ENCODE peak calls at places on chromosomes 6 and 20, in four cellular contexts. E is tibial artery, L is heart left ventricle, J is left ventricle myocardium inferior. G is an unnamed sample.

GRCh38 chr6:136371117-136371696 is 81.6 kb upstream of the BCLAF1 start:
- DNase-seq in L (no peak), E (no peak), J (no peak), G (no peak)

GRCh38 chr20:4607287-4607713 is 114.4 kb upstream of the PRND start:
- DNase-seq in E (no peak), L (no peak), J (no peak), G (peak; percentile 64)

GRCh38 chr6:45212976-45213375 is 115.2 kb upstream of the RUNX2 start:
- DNase-seq in L (no peak), J (no peak), E (no peak), G (no peak)

GRCh38 chr20:23205656-23206055 is 119.5 kb upstream of the CD93 start:
- DNase-seq in J (peak; percentile 79), L (peak; percentile 88), E (peak; percentile 87), G (peak; percentile 85)

GRCh38 chr6:42471714-42472113 is 20.0 kb upstream of the TRERF1 start:
- DNase-seq in E (no peak), J (no peak), L (no peak), G (no peak)

GRCh38 chr6:147016440-147016839 is 187.8 kb upstream of the STXBP5 start:
- DNase-seq in E (no peak), J (no peak), L (no peak), G (no peak)

GRCh38 chr6:138909511-138909910 is 78.5 kb downstream of the REPS1 start:
- DNase-seq in L (no peak), E (no peak), J (no peak), G (no peak)

GRCh38 chr20:25273541-25274358 is 25.9 kb downstream of the PYGB start:
- DNase-seq in J (peak; percentile 23), E (peak; percentile 65), L (peak; percentile 39), G (peak; percentile 3)

GRCh38 chr6:159837511-159837910 is 37.4 kb downstream of the PNLDC1 start:
- DNase-seq in L (no peak), E (peak; percentile 49), J (no peak), G (no peak)

GRCh38 chr6:129667621-129668020 is 42.4 kb downstream of the ARHGAP18 start:
- DNase-seq in J (no peak), L (no peak), E (no peak), G (no peak)

GRCh38 chr20:47546184-47547033 is 44.7 kb downstream of the NCOA3 start:
- DNase-seq in E (no peak), L (peak; percentile 16), J (no peak), G (no peak)

GRCh38 chr6:145822432-145822831 is 7.8 kb upstream of the FBXO30 start:
- DNase-seq in E (no peak), L (no peak), J (no peak), G (no peak)

GRCh38 chr6:96554559-96554958 is 8.4 kb upstream of the FHL5 start:
- DNase-seq in J (no peak), E (no peak), L (no peak), G (no peak)
- H3K36me3 ChIP-seq in J (peaks cover 70% of the 10 kb centered on the region), E (peaks cover 50% of the 10 kb centered on the region), L (peaks cover 71% of the 10 kb centered on the region), G (no peaks in the 10 kb centered on the region)

DNA sequence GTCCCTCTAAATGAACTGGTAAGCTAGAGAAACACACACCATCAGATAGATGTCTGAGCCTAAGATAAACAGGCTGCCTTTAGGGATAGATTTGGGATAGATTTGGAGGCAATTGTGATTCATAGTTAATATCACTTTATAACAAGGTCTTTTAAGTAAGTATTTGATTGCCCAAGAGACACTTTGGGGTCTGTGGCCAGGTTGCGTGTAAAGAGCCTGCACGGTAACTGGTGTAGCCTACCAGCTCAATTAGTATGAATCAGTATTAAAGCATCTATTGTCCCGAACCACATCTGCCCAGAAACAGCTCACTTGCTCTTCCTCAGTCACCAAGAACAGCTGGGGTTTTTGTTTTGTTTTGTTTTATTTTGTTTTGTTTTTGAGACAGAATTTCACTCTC is 193.3 kb downstream of the SASH1 start:
- DNase-seq in J (no peak), L (no peak), E (no peak), G (no peak)
- H3K36me3 ChIP-seq in J (peaks cover 91% of the 10 kb centered on the region), L (peaks cover 93% of the 10 kb centered on the region), E (peaks cover 78% of the 10 kb centered on the region), G (peaks cover 92% of the 10 kb centered on the region)

DNA sequence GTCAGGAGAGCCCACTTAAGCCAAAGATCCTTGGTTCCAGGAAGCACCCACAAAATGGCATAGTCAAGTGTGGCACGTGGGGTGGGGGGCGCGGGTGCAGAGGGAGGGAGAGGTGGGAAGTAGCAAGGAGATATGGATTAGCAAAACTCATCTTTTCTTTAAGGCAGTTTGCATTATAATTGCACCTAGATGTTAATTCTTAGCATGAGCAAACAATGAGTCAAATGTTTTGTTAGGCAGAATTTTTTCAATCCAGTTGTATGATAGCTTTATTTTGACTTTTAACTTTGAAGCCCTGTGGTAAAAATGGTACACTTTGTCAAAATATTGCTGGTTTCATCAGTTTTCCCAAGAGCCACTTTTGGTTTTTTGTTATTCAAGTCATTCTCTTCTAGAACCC is 15.0 kb downstream of the SCAND1 start:
- DNase-seq in L (no peak), E (no peak), J (no peak), G (no peak)
- H3K36me3 ChIP-seq in L (peaks cover 63% of the 10 kb centered on the region), E (peaks cover 34% of the 10 kb centered on the region), J (peaks cover 63% of the 10 kb centered on the region), G (peaks cover 19% of the 10 kb centered on the region)

DNA sequence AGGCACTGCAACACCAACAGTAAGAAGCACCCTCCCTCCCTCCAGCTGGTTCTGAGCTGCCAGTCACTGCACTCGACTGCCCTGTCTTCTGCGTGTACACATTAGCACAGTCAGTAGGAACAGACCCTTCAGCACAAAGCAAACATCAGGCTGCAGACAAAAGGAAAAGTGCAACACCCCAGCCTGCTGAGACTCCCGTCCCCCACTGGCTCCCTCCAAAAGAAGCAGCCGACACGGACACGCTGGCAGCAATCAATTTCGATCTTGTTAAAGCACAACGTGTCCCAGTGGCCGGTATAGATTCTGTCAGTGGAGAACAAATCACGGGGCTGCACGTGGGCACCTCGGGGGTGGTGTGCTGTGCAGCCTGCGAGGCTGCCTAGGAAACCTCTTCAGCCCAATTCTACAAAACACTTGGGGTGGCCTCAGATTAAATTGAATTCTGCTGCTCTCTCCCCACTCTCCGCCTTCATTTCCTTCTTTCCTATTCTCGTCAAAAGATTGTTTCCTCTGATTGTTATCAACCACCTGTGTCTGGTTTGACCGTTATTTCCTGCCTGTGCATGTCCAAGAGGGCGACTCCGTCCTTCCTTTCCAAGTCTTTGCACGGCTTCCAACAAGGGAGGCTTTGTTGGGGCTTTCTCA is 38.7 kb downstream of the TRAF3IP2 start:
- DNase-seq in J (no peak), E (no peak), L (no peak), G (no peak)
- H3K36me3 ChIP-seq in J (peaks cover 27% of the 10 kb centered on the region), E (peaks cover 14% of the 10 kb centered on the region), L (peaks cover 14% of the 10 kb centered on the region), G (no peaks in the 10 kb centered on the region)

GRCh38 chr20:38133680-38134426 is 31.2 kb downstream of the TGM2 start:
- DNase-seq in J (no peak), E (peak; percentile 40), L (no peak), G (no peak)
- H3K36me3 ChIP-seq in J (peaks cover 86% of the 10 kb centered on the region), E (peaks cover 79% of the 10 kb centered on the region), L (peaks cover 83% of the 10 kb centered on the region), G (peaks cover 12% of the 10 kb centered on the region)

GRCh38 chr20:58989196-58989595 is 8.1 kb downstream of the NELFCD start:
- DNase-seq in L (no peak), E (peak; percentile 41), J (no peak), G (no peak)
- H3K36me3 ChIP-seq in L (peaks cover 84% of the 10 kb centered on the region), E (peaks cover 67% of the 10 kb centered on the region), J (peaks cover 82% of the 10 kb centered on the region), G (peaks cover 75% of the 10 kb centered on the region)

G was measured in heart right ventricle.